ENCODE peak calls at places on chromosomes 11 and 22, in six cellular contexts. C is Peyer's patch, K is ovary, J is endothelial cell of umbilical vein, V is stomach, B is mammary epithelial cell. E is an unnamed sample.

GRCh38 chr11:105357764-105358163 is 218.2 kb upstream of the CARD18 start:
- DNase-seq in B (peak; percentile 33), K (no peak), V (no peak), J (no peak), C (no peak), E (no peak)

GRCh38 chr11:120057595-120058581 is 80.0 kb downstream of the TRIM29 start:
- DNase-seq in J (no peak), B (peak; percentile 60), C (no peak), K (no peak), V (no peak), E (no peak)

GRCh38 chr11:117550466-117550865 is 222.8 kb downstream of the CEP164 start:
- DNase-seq in V (no peak), B (no peak), C (no peak), K (no peak), J (no peak), E (no peak)

GRCh38 chr11:19499999-19500398 is 212.6 kb upstream of the NAV2 start:
- DNase-seq in K (no peak), B (no peak), V (no peak), C (no peak), J (no peak), E (no peak)

GRCh38 chr11:46142561-46142960 is 21.3 kb upstream of the PHF21A start:
- DNase-seq in V (no peak), K (no peak), B (no peak), C (no peak), J (no peak), E (no peak)

GRCh38 chr11:1017269-1018005 is 19.1 kb downstream of the MUC6 start:
- DNase-seq in C (peak; percentile 22), B (peak; percentile 12), J (peak; percentile 20), K (no peak), V (peak; percentile 60), E (no peak)

GRCh38 chr11:65853249-65853979 is 4.6 kb downstream of the CFL1 start:
- DNase-seq in V (no peak), K (no peak), B (no peak), C (no peak), J (no peak), E (no peak)

GRCh38 chr22:29083576-29084566 is 11.0 kb downstream of the KREMEN1 start:
- DNase-seq in B (no peak), V (no peak), K (no peak), C (no peak), J (no peak), E (no peak)

GRCh38 chr11:65293909-65294381 is 20.7 kb upstream of the CDC42EP2 start:
- DNase-seq in J (no peak), B (no peak), C (no peak), K (peak; percentile 64), V (no peak), E (peak; percentile 81)

GRCh38 chr11:62553839-62554361 is 7.3 kb upstream of the AHNAK start:
- DNase-seq in C (no peak), J (no peak), K (no peak), V (no peak), B (peak; percentile 88), E (no peak)

GRCh38 chr11:107563702-107564101 is 1.8 kb downstream of the ALKBH8 start:
- DNase-seq in C (peak; percentile 34), J (peak; percentile 69), V (no peak), K (peak; percentile 25), B (peak; percentile 48), E (no peak)

GRCh38 chr11:62621567-62622470 is at the start of gene B3GAT3:
- DNase-seq in J (peak; percentile 96), K (peak; percentile 98), C (peak; percentile 98), B (peak; percentile 99), V (peak; percentile 99), E (peak; percentile 98)

GRCh38 chr11:24885580-24886173 is 388.8 kb downstream of the LUZP2 start:
- DNase-seq in V (no peak), C (no peak), J (no peak), K (no peak), B (no peak), E (no peak)

DNA sequence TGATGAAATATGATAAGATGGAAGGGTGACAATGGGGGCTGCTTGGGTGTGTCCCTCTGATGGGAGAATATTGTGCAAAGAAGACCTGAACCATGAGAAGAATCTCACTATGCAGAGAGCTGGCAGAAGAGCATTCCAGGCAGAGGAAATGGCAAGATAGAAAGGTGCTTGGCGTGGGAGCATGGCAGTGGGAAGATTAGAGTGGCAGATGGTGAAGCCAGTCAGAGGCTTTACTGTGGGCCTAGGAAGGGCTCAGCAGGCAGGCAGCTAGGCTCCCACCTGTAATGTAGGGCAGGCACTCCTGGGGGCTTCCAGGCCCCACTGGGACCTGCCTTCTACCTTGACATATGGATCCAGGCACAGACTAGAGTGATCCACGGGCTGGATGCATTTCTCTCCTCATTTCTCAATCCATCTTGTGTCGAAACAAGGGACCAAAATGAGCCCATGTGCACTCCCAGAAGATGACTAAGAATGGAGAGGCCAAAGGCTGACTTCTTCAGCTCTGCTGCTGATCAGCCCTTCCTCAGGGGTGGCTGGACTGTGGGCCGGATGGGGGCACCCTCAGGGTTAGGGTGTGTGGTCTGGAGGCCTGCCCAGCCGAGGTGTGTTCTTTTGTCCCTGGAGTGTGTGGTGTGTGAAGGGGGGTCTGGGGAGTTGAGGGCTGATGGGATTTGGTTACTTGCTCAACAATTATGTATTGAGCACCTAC is 88.3 kb downstream of the TSPAN18 start:
- DNase-seq in J (no peak), V (no peak), C (no peak), B (no peak), K (no peak), E (no peak)
- H3K4me1 ChIP-seq in J (peaks cover 33% of the 10 kb centered on the region), V (peaks cover 6% of the 10 kb centered on the region), C (no peaks in the 10 kb centered on the region), B (no peaks in the 10 kb centered on the region), K (no peaks in the 10 kb centered on the region), E (peaks cover 100% of the 10 kb centered on the region)

DNA sequence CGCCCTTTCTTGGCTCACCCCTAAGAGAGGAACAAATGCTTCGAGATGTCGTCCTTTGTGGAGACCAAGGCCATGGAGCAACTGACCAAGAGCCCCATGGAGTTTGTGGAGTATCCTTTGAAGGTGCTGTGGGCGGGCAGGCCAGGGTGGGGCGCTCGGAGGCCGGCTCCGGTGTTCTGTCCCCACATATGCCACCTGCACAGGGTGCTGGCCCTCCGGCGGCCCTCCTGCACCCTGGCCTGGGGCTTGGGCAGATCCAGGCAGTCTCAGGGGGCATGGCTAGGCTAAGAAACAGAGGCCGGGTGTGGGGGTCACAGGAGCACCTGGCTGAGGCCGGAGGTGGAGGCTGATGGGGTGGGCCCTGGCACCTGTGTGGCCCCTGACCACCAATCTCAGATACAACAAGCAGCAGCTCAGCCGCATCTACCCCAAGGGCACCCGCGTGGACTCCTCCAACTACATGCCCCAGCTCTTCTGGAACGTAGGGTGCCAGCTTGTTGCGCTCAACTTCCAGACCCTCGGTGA is 10.3 kb downstream of the PLCB3 start:
- DNase-seq in J (no peak), V (no peak), C (no peak), B (no peak), K (no peak), E (no peak)
- H3K4me3 ChIP-seq in J (no peak overlapping the region), V (no peak overlapping the region), C (no peak overlapping the region), B (no peak overlapping the region), K (no peak overlapping the region), E (no peak overlapping the region)

GRCh38 chr11:126318642-126319373 is 14.9 kb downstream of the DCPS start:
- DNase-seq in B (peak; percentile 96), V (no peak), C (no peak), J (no peak), K (no peak), E (peak; percentile 44)
- TF ChIP-seq CTCF in B (no peak), V (no peak), C (no peak), J (no peak), K (no peak), E (no peak)

GRCh38 chr11:16967347-16967662 is 46.9 kb downstream of the PLEKHA7 start:
- DNase-seq in B (no peak), J (no peak), K (no peak), C (no peak), V (no peak), E (no peak)

GRCh38 chr11:16968196-16968595 is 46.0 kb downstream of the PLEKHA7 start:
- DNase-seq in K (no peak), V (no peak), C (no peak), J (no peak), B (no peak), E (no peak)

GRCh38 chr11:16964501-16964900 is 49.7 kb downstream of the PLEKHA7 start:
- DNase-seq in C (no peak), V (no peak), K (no peak), J (no peak), B (no peak), E (no peak)

GRCh38 chr11:16969010-16970004 is 44.9 kb downstream of the PLEKHA7 start:
- DNase-seq in K (no peak), V (no peak), J (no peak), C (no peak), B (no peak), E (no peak)

GRCh38 chr11:16966633-16967346 is 47.4 kb downstream of the PLEKHA7 start:
- DNase-seq in K (no peak), V (peak; percentile 44), J (no peak), C (no peak), B (no peak), E (no peak)
- H3K4me1 ChIP-seq in K (no peaks in the 10 kb centered on the region), V (peaks cover 40% of the 10 kb centered on the region), J (no peaks in the 10 kb centered on the region), C (peaks cover 42% of the 10 kb centered on the region), B (no peaks in the 10 kb centered on the region), E (no peaks in the 10 kb centered on the region)